ENCODE peak calls at places on chromosomes 7 and 10, in five cellular contexts. J is upper lobe of left lung, A is D721Med, Q is progenitor cell of endocrine pancreas, U is endothelial cell. X is an unnamed sample.

GRCh38 chr10:111117528-111118277 is 40.9 kb downstream of the ADRA2A start:
- DNase-seq in Q (no peak), U (no peak), A (no peak), J (no peak), X (no peak)

GRCh38 chr10:20817646-20818045 is 79.5 kb downstream of the NEBL start:
- DNase-seq in J (no peak), U (no peak), A (no peak), Q (no peak), X (no peak)

GRCh38 chr7:147182859-147183258 is 1066.3 kb downstream of the CNTNAP2 start:
- DNase-seq in J (no peak), A (no peak), U (no peak), Q (no peak), X (no peak)

GRCh38 chr7:135239263-135239662 is 5.6 kb downstream of the STRA8 start:
- DNase-seq in A (no peak), J (no peak), U (no peak), Q (no peak), X (no peak)

GRCh38 chr10:36023939-36024338 is 381.8 kb upstream of the FZD8 start:
- DNase-seq in A (no peak), J (no peak), Q (no peak), U (no peak), X (no peak)

GRCh38 chr7:41881313-41882130 is 178.6 kb upstream of the INHBA start:
- DNase-seq in Q (no peak), A (no peak), U (no peak), J (peak), X (no peak)

GRCh38 chr7:85508642-85509429 is 322.0 kb upstream of the SEMA3D start:
- DNase-seq in U (no peak), J (no peak), Q (no peak), A (no peak), X (no peak)

GRCh38 chr7:126780993-126781392 is 471.7 kb downstream of the GRM8 start:
- DNase-seq in Q (no peak), U (no peak), A (no peak), J (no peak), X (no peak)

GRCh38 chr10:49625411-49625810 is 11.6 kb downstream of the CHAT start:
- DNase-seq in J (peak), A (no peak), U (no peak), Q (no peak), X (no peak)

GRCh38 chr10:36254191-36254590 is 612.1 kb upstream of the FZD8 start:
- DNase-seq in A (no peak), Q (no peak), J (peak), U (no peak), X (no peak)

GRCh38 chr10:4941540-4942330 is 21.5 kb upstream of the AKR1C1 start:
- DNase-seq in A (no peak), Q (no peak), J (peak), U (no peak), X (no peak)

GRCh38 chr10:104520653-104521052 is 120.4 kb upstream of the SORCS3 start:
- DNase-seq in J (no peak), Q (no peak), U (no peak), A (no peak), X (no peak)

DNA sequence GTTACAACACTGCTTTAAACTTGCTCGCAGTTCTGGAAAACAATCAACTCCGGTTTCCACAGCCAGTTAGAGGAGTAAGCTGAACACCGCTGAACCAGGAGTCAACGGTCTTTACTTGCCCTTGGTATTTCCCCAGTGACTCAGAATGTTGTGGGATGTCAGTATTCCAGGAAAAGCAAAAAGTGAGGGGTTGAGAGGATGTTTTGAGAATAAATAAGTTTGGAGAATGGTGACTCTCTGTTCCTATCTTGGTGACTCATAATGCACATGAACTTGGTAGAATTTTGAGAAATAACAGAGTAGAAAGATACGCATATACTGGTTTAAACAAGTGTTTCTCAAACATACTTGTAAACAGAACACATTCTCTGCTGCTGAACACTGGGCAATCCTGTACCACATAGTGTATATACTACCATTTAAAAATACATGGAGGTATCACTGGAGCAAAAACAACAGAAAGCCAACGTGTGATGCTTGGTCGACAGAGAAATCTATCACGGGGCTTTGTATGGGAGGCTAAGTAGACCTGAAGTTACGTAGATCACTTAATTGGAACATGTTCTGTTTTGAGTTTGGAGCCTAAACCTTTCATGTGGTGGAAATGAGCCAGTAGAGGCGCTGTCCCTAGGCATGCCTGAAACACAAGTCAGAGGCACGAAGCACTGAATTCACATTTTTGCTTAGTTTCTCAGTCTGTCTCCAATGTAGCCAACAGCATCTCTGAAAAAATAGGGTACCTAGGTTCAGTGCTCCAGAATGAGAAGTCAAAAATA is 534.3 kb downstream of the PARD3 start:
- DNase-seq in Q (no peak), A (no peak), J (no peak), U (no peak), X (no peak)
- TF ChIP-seq CTCF in Q (no peak), A (no peak), J (no peak), U (no peak), X (no peak)

DNA sequence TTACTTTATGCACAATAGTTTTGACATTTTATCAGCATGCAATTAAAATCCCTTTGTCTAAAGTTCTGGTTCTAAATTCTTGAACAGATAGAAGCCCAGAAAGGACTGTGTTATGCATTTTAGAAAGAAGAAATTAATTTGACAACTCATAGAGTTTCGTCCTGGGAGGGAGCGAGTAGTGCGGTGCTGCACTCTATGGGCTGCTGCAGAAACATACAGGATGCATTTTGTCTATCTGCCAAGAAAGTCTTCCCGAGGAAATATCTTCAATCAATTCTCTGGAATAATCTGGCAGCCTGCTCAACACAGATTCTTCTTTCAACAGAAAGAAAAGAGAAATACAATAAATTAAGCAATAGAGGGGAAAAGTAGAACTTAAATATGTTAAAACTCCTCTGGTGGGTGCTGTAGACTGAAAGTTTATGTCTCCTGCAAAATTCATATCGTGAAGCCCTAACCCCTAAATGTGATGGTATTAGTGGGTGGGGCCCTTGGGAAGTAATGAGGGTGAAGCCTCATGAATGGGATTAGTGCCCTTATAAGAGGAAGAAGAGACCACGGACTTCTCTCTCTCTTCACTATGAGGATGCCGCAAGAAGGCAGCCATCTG is 39.0 kb upstream of the IFRD1 start:
- DNase-seq in J (no peak), Q (no peak), U (peak), A (no peak), X (no peak)
- TF ChIP-seq CTCF in J (no peak), Q (peak), U (no peak), A (peak), X (peak)

DNA sequence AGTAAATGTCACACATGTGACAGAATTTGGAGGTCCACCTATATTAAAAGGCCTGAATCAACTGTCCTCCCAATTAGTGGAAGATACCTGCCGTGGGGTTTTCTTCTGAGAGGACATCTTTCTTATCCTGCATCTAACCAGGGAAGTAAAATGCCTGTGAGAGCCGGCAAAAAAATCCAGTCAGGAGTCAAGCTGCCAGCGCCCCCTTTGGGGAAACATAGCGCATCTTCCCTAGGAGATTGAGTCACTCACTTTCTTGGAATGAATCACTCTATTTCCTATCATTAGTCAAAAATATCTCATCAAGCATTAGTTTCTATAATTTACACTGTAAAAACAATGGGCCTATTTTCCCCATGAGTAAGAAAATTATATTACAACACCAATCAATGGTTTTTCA is 66.4 kb upstream of the ANK3 start:
- DNase-seq in Q (no peak), U (peak), J (no peak), A (no peak), X (no peak)
- TF ChIP-seq CTCF in Q (no peak), U (no peak), J (no peak), A (no peak), X (no peak)

GRCh38 chr7:1951600-1951999 is 281.1 kb downstream of the MAD1L1 start:
- DNase-seq in U (no peak), A (no peak), J (no peak), Q (no peak), X (no peak)

GRCh38 chr7:1949681-1950055 is 279.6 kb downstream of the ELFN1 start:
- DNase-seq in J (no peak), U (no peak), A (no peak), Q (no peak), X (no peak)

GRCh38 chr7:1950623-1951523 is 280.8 kb downstream of the ELFN1 start:
- DNase-seq in Q (no peak), A (no peak), J (peak), U (no peak), X (no peak)

GRCh38 chr7:1948887-1949680 is 279.0 kb downstream of the ELFN1 start:
- DNase-seq in Q (no peak), U (no peak), J (no peak), A (no peak), X (no peak)

DNA sequence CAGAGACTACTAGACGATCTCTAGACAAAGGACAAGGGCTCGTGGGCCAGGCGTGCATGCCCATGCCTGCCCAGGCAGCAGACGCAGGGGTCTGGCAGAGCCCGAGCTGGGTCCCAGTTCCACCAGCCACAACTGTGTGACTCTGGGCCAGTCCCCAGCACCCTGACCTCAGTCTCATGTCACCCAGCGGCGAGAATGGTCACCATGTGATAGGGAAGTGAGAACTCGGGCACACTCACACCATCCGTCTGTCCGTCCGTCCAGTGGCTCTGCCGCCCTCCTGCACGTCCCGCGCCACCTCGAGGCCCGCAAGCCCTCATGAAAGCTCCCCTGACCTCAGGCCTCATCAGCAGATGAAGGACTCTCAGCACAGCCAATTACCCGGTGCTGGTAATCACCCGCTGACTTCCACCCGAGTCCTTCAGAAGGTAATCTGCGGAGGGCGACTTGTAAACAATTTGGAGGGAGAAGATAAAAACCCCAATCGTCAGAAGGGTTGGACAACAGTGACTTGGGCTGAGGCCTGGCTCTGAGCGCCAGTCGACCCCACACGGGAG is 280.1 kb downstream of the ELFN1 start:
- DNase-seq in U (no peak), J (no peak), A (no peak), Q (no peak), X (no peak)
- TF ChIP-seq CTCF in U (no peak), J (no peak), A (no peak), Q (no peak), X (no peak)

GRCh38 chr7:40733111-40733510 is 598.3 kb downstream of the SUGCT start:
- DNase-seq in Q (no peak), J (no peak), A (no peak), U (no peak), X (no peak)
- TF ChIP-seq CTCF in Q (no peak), J (no peak), A (no peak), U (no peak), X (no peak)

DNA sequence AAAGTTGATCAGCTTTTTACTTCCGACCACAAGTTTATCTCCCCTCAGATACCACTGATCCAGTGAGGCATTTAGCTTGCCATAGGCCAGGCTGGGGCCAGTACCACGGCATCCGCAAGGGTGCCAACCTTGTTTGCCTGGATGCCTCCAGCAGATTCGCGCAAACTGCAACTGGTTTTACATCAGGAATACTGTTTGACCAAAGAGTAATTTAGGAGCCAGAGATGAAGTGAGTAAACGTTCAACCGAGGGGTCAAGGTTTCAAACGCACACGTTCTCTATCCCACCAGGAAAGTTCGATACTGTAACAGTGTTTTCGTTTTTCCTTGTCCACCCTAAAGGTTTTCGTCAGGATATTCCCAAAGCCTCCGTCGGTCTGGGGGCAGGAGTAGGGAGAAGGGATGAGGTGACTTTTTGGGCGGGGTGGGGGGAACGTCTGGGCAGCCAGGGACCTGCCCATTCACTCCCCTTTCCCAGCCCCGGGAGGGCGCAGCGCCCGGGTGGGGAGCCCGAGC is at the start of gene MDFIC:
- DNase-seq in U (peak), A (no peak), Q (no peak), J (peak), X (no peak)
- TF ChIP-seq CTCF in U (no peak), A (no peak), Q (no peak), J (no peak), X (no peak)

GRCh38 chr7:44085549-44085948 is 3.2 kb upstream of the POLM start:
- DNase-seq in A (no peak), U (no peak), J (no peak), Q (no peak), X (no peak)
- TF ChIP-seq CTCF in A (no peak), U (no peak), J (no peak), Q (no peak), X (no peak)